ENCODE peak calls at places on chromosomes 7 and 10, in four cellular contexts. D is lower lobe of right lung; F is effector memory CD4-positive, alpha-beta T cell; A is A549. I is an unnamed sample.
A peak's percentile ranks its signal among the peaks of the same experiment; 100 is the strongest.

GRCh38 chr10:47143473-47143872 is 156.5 kb upstream of the GDF10 start:
- DNase-seq in D (no peak), F (no peak), A (no peak), I (no peak)

GRCh38 chr7:50347693-50348092 is 43.2 kb downstream of the IKZF1 start:
- DNase-seq in D (no peak), F (no peak), A (no peak), I (no peak)

GRCh38 chr7:7746419-7746818 is 28.0 kb upstream of the RPA3 start:
- DNase-seq in D (no peak), F (no peak), A (no peak), I (no peak)

GRCh38 chr10:69232252-69232651 is 12.1 kb downstream of the HKDC1 start:
- DNase-seq in D (no peak), F (no peak), A (peak; percentile 86), I (no peak)

GRCh38 chr7:1956611-1957470 is 275.9 kb downstream of the MAD1L1 start:
- DNase-seq in D (no peak), F (no peak), A (no peak), I (no peak)

GRCh38 chr7:2006231-2006771 is 226.4 kb downstream of the MAD1L1 start:
- DNase-seq in D (no peak), F (no peak), A (no peak), I (peak; percentile 32)

GRCh38 chr10:99365311-99365710 is 36.2 kb downstream of the CNNM1 start:
- DNase-seq in D (no peak), F (no peak), A (no peak), I (no peak)

GRCh38 chr10:45438457-45439090 is 64.6 kb downstream of the ALOX5 start:
- DNase-seq in D (no peak), F (no peak), A (no peak), I (no peak)

GRCh38 chr7:112296416-112296815 is 89.9 kb downstream of the ZNF277 start:
- DNase-seq in D (no peak), F (no peak), A (no peak), I (no peak)

GRCh38 chr7:111089822-111090426 is 1.0 kb upstream of the LRRN3 start:
- DNase-seq in D (no peak), F (no peak), A (peak; percentile 55), I (no peak)

GRCh38 chr10:34932235-34932634 is 117.1 kb upstream of the PARD3 start:
- DNase-seq in D (no peak), F (no peak), A (no peak), I (no peak)

GRCh38 chr7:24595671-24596418 is 22.6 kb downstream of the PALS2 start:
- DNase-seq in D (no peak), F (no peak), A (no peak), I (no peak)

GRCh38 chr10:99536400-99537254 is 3.9 kb downstream of the NKX2-3 start:
- DNase-seq in D (no peak), F (no peak), A (no peak), I (peak; percentile 78)

GRCh38 chr10:124648738-124649137 is 95.4 kb downstream of the FAM53B start:
- DNase-seq in D (peak; percentile 74), F (peak; percentile 44), A (no peak), I (peak; percentile 91)

GRCh38 chr7:133201470-133201869 is 51.4 kb upstream of the EXOC4 start:
- DNase-seq in D (no peak), F (no peak), A (no peak), I (no peak)

GRCh38 chr7:133199831-133200230 is 53.0 kb upstream of the EXOC4 start:
- DNase-seq in D (no peak), F (no peak), A (no peak), I (no peak)

GRCh38 chr7:133196872-133197612 is 55.8 kb upstream of the EXOC4 start:
- DNase-seq in D (no peak), F (no peak), A (no peak), I (no peak)

GRCh38 chr7:133203490-133203889 is 49.4 kb upstream of the EXOC4 start:
- DNase-seq in D (no peak), F (no peak), A (no peak), I (no peak)

GRCh38 chr7:133197972-133198544 is 54.8 kb upstream of the EXOC4 start:
- DNase-seq in D (no peak), F (no peak), A (no peak), I (no peak)
- H3K4me3 ChIP-seq in D (no peak overlapping the region), F (no peak overlapping the region), A (no peak overlapping the region), I (no peak overlapping the region)

GRCh38 chr7:637826-638225 is 88.7 kb upstream of the DNAAF5 start:
- DNase-seq in D (no peak), F (no peak), A (no peak), I (no peak)
- H3K4me3 ChIP-seq in D (no peak overlapping the region), F (no peak overlapping the region), A (no peak overlapping the region), I (no peak overlapping the region)

GRCh38 chr10:77726301-77726700 is 88.7 kb upstream of the KCNMA1 start:
- DNase-seq in D (no peak), F (no peak), A (no peak), I (no peak)
- H3K4me3 ChIP-seq in D (no peak overlapping the region), F (no peak overlapping the region), A (no peak overlapping the region), I (no peak overlapping the region)

GRCh38 chr10:79946270-79947082 is 2.4 kb downstream of the SFTPD start:
- DNase-seq in D (no peak), F (no peak), A (no peak), I (no peak)
- H3K4me3 ChIP-seq in D (peak overlapping the region; percentile 49), F (no peak overlapping the region), A (no peak overlapping the region), I (no peak overlapping the region)